ENCODE peak calls at places on chromosomes 16 and 17, in six cellular contexts. S is progenitor cell of endocrine pancreas, V is upper lobe of left lung, K is astrocyte of the spinal cord, J is astrocyte, W is omental fat pad. F is an unnamed sample.

GRCh38 chr16:89002851-89003830 is 26.1 kb upstream of the CBFA2T3 start:
- DNase-seq in S (no peak), V (no peak), K (no peak), J (no peak), W (no peak), F (peak; percentile 79)

GRCh38 chr16:22648941-22649340 is 138.2 kb downstream of the NPIPB5 start:
- DNase-seq in S (no peak), J (no peak), K (no peak), W (no peak), V (no peak), F (no peak)

GRCh38 chr17:48575673-48576478 is 2.3 kb downstream of the HOXB4 start:
- DNase-seq in W (no peak), V (no peak), K (peak; percentile 67), J (no peak), S (no peak), F (no peak)

GRCh38 chr16:21262779-21263639 is 15.1 kb downstream of the CRYM start:
- DNase-seq in K (no peak), J (no peak), V (no peak), S (no peak), W (no peak), F (no peak)

GRCh38 chr16:23244122-23244521 is 58.0 kb upstream of the SCNN1B start:
- DNase-seq in K (no peak), W (no peak), V (no peak), J (no peak), S (no peak), F (no peak)

GRCh38 chr16:89919535-89920406 is 1.1 kb downstream of the MC1R start:
- DNase-seq in J (no peak), K (no peak), V (no peak), S (no peak), W (no peak), F (peak; percentile 88)

GRCh38 chr16:3019594-3020246 is 448 bp upstream of the TNFRSF12A start:
- DNase-seq in K (no peak), J (no peak), V (no peak), S (no peak), W (no peak), F (no peak)

GRCh38 chr17:2025622-2026309 is 632 bp upstream of the RTN4RL1 start:
- DNase-seq in J (no peak), K (peak; percentile 43), S (peak; percentile 64), W (no peak), V (peak; percentile 75), F (no peak)

GRCh38 chr17:44345497-44346026 is 460 bp downstream of the GRN start:
- DNase-seq in J (peak; percentile 15), S (peak; percentile 45), K (peak; percentile 56), W (no peak), V (peak; percentile 81), F (no peak)

GRCh38 chr16:66175058-66175457 is 191.4 kb upstream of the CDH5 start:
- DNase-seq in K (no peak), W (no peak), V (no peak), S (no peak), J (no peak), F (no peak)

GRCh38 chr16:83888672-83889044 is 10.3 kb upstream of the MLYCD start:
- DNase-seq in K (no peak), V (no peak), W (no peak), J (no peak), S (no peak), F (no peak)

GRCh38 chr16:11092788-11093577 is 148.6 kb downstream of the CLEC16A start:
- DNase-seq in V (no peak), K (no peak), S (no peak), J (no peak), W (no peak), F (no peak)

GRCh38 chr16:82302007-82302733 is 132.1 kb upstream of the MPHOSPH6 start:
- DNase-seq in V (no peak), W (no peak), S (no peak), K (no peak), J (no peak), F (no peak)

GRCh38 chr17:39740357-39741111 is 2.8 kb downstream of the GRB7 start:
- DNase-seq in V (peak; percentile 53), J (no peak), K (peak; percentile 32), W (peak; percentile 32), S (no peak), F (peak; percentile 67)

GRCh38 chr16:86018487-86018886 is 119.5 kb downstream of the IRF8 start:
- DNase-seq in W (no peak), K (no peak), V (peak; percentile 46), J (peak; percentile 25), S (no peak), F (peak; percentile 19)

GRCh38 chr17:57859601-57860413 is 10.0 kb upstream of the MRPS23 start:
- DNase-seq in W (no peak), V (no peak), K (no peak), J (no peak), S (no peak), F (no peak)

GRCh38 chr17:67511012-67511411 is 133.9 kb downstream of the PITPNC1 start:
- DNase-seq in S (no peak), V (no peak), K (no peak), J (no peak), W (no peak), F (no peak)

GRCh38 chr17:8631554-8631877 is 991 bp upstream of the MYH10 start:
- DNase-seq in V (no peak), S (no peak), W (no peak), K (peak; percentile 16), J (no peak), F (no peak)

GRCh38 chr17:8628609-8629169 is 1.8 kb downstream of the MYH10 start:
- DNase-seq in W (no peak), J (no peak), K (peak; percentile 21), V (no peak), S (no peak), F (no peak)

GRCh38 chr17:8629371-8630226 is 926 bp downstream of the MYH10 start:
- DNase-seq in J (no peak), W (no peak), S (peak; percentile 36), K (peak; percentile 18), V (no peak), F (no peak)

GRCh38 chr17:8630802-8631553 is 453 bp upstream of the MYH10 start:
- DNase-seq in K (peak; percentile 100), S (peak; percentile 99), V (peak; percentile 98), J (peak; percentile 100), W (peak; percentile 93), F (peak; percentile 100)

DNA sequence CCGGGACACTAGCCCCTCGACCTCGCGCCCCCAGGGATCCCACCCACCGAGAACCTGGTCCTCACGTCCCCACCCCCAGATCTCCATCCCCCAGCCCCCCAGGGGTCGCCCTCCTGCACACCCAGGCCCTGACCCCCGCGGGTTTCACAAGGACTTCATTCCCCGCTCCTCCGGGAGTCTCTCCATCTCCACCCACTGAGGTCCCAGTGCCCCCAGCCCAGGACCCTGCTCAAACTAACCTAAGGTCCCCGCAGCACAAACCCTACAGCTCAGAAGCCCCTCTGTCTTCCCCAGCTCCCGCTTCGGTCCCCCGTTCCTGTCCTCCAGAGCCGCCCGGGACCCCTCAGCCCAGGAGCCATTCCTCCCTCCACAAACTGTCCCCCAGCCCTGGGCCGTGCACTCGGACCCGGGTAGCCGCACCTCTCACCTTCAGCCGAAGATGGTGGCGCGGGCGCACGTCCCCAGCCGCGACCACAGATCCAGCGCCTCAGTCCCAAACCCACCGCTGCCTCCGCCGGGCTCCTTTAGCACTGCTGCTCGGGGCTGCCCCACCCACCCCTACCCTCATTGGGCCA is at the start of gene MYH10:
- DNase-seq in J (no peak), V (no peak), S (no peak), W (no peak), K (no peak), F (no peak)
- TF ChIP-seq CTCF in J (no peak), V (peak; percentile 37), S (no peak), W (no peak), K (peak; percentile 18), F (peak; percentile 8)

GRCh38 chr16:13331918-13332317 is 430.5 kb downstream of the SHISA9 start:
- DNase-seq in J (no peak), S (no peak), K (no peak), V (no peak), W (no peak), F (no peak)
- TF ChIP-seq CTCF in J (no peak), S (no peak), K (no peak), V (no peak), W (no peak), F (no peak)

GRCh38 chr17:61411944-61412859 is 12.6 kb downstream of the TBX2 start:
- DNase-seq in K (peak; percentile 79), S (peak; percentile 84), J (peak; percentile 70), V (peak; percentile 84), W (peak; percentile 72), F (peak; percentile 93)

GRCh38 chr17:61412860-61413653 is 13.4 kb downstream of the TBX2 start:
- DNase-seq in W (no peak), S (no peak), J (no peak), V (no peak), K (no peak), F (peak; percentile 63)

GRCh38 chr17:61410100-61410551 is 10.5 kb downstream of the TBX2 start:
- DNase-seq in V (no peak), J (no peak), S (no peak), K (no peak), W (no peak), F (peak; percentile 76)

GRCh38 chr17:61410555-61411089 is 11.0 kb downstream of the TBX2 start:
- DNase-seq in K (peak; percentile 63), J (peak; percentile 57), S (peak; percentile 81), V (peak; percentile 71), W (no peak), F (peak; percentile 81)

GRCh38 chr17:61411114-61411943 is 11.7 kb downstream of the TBX2 start:
- DNase-seq in V (no peak), K (peak; percentile 61), J (peak; percentile 61), S (peak; percentile 60), W (no peak), F (peak; percentile 87)
- TF ChIP-seq CTCF in V (no peak), K (peak; percentile 18), J (no peak), S (peak; percentile 52), W (no peak), F (peak; percentile 35)

GRCh38 chr16:79768594-79768993 is 168.1 kb upstream of the MAF start:
- DNase-seq in W (no peak), S (no peak), J (no peak), V (no peak), K (no peak), F (no peak)

GRCh38 chr16:79770244-79771064 is 169.9 kb upstream of the MAF start:
- DNase-seq in V (peak; percentile 93), S (peak; percentile 73), W (peak; percentile 49), K (peak; percentile 91), J (peak; percentile 72), F (peak; percentile 93)

GRCh38 chr16:79764415-79765149 is 164.0 kb upstream of the MAF start:
- DNase-seq in K (no peak), J (no peak), S (no peak), V (no peak), W (no peak), F (no peak)

GRCh38 chr16:79769320-79770243 is 169.0 kb upstream of the MAF start:
- DNase-seq in J (no peak), S (no peak), W (no peak), V (no peak), K (no peak), F (no peak)

GRCh38 chr16:79767597-79768280 is 167.2 kb upstream of the MAF start:
- DNase-seq in S (no peak), V (no peak), J (peak; percentile 12), W (no peak), K (peak; percentile 36), F (no peak)
- TF ChIP-seq CTCF in S (no peak), V (no peak), J (peak; percentile 20), W (no peak), K (peak; percentile 32), F (peak; percentile 61)